ENCODE peak calls at places on chromosomes 7 and 10, in five cellular contexts. D is fibroblast of mammary gland, S is hepatocyte, J is thoracic aorta, Y is Panc1. K is an unnamed sample.

GRCh38 chr7:97971120-97971989 is 18.6 kb downstream of the OCM2 start:
- DNase-seq in S (peak; percentile 29), D (peak; percentile 37), J (no peak), Y (no peak), K (peak; percentile 10)

GRCh38 chr10:126430512-126430911 is 42.2 kb upstream of the ADAM12 start:
- DNase-seq in Y (no peak), D (no peak), J (no peak), S (no peak), K (no peak)

GRCh38 chr7:86932038-86932512 is 127.4 kb downstream of the ELAPOR2 start:
- DNase-seq in J (no peak), Y (no peak), D (peak; percentile 97), S (no peak), K (peak; percentile 89)

GRCh38 chr7:116139807-116140206 is 70.5 kb upstream of the TES start:
- DNase-seq in D (no peak), S (no peak), Y (no peak), J (no peak), K (peak; percentile 33)

GRCh38 chr10:102368072-102368471 is 27.4 kb upstream of the NFKB2 start:
- DNase-seq in S (no peak), Y (no peak), J (no peak), D (no peak), K (no peak)

GRCh38 chr10:89332092-89332633 is 4.4 kb downstream of the IFIT3 start:
- DNase-seq in S (peak; percentile 56), D (peak; percentile 76), Y (no peak), J (no peak), K (peak; percentile 54)

GRCh38 chr7:143299346-143299745 is 11.2 kb downstream of the CASP2 start:
- DNase-seq in D (peak; percentile 49), S (no peak), Y (no peak), J (no peak), K (peak; percentile 64)

GRCh38 chr7:25712500-25712899 is 439.5 kb upstream of the NFE2L3 start:
- DNase-seq in J (no peak), D (no peak), Y (no peak), S (no peak), K (no peak)

GRCh38 chr7:76397409-76398183 is 11.9 kb downstream of the SSC4D start:
- DNase-seq in D (peak; percentile 65), S (no peak), J (peak; percentile 32), Y (no peak), K (no peak)

GRCh38 chr10:124697837-124698559 is 46.2 kb downstream of the FAM53B start:
- DNase-seq in S (no peak), J (no peak), Y (no peak), D (no peak), K (peak; percentile 43)

GRCh38 chr10:26269754-26270153 is 53.2 kb downstream of the GAD2 start:
- DNase-seq in Y (peak; percentile 13), S (peak; percentile 68), D (peak; percentile 33), J (no peak), K (no peak)

GRCh38 chr10:35564276-35564982 is 40.7 kb upstream of the GJD4 start:
- DNase-seq in D (peak; percentile 58), Y (no peak), J (no peak), S (no peak), K (peak; percentile 50)

GRCh38 chr7:87344446-87344845 is 1.0 kb upstream of the CROT start:
- DNase-seq in D (no peak), Y (no peak), J (no peak), S (no peak), K (peak; percentile 9)

GRCh38 chr7:155973451-155973997 is 161.3 kb upstream of the SHH start:
- DNase-seq in S (no peak), Y (no peak), J (no peak), D (no peak), K (no peak)

GRCh38 chr10:110765513-110766375 is 106.0 kb upstream of the PDCD4 start:
- DNase-seq in D (peak; percentile 47), S (no peak), Y (peak; percentile 8), J (no peak), K (peak; percentile 19)

GRCh38 chr7:123209786-123210185 is 10.0 kb upstream of the SLC13A1 start:
- DNase-seq in D (no peak), S (peak; percentile 68), J (no peak), Y (no peak), K (no peak)

GRCh38 chr7:120996333-120996982 is 7.9 kb downstream of the CPED1 start:
- DNase-seq in S (peak; percentile 63), D (peak; percentile 92), Y (no peak), J (peak; percentile 41), K (peak; percentile 89)

GRCh38 chr7:21426958-21427860 is 674 bp upstream of the SP4 start:
- DNase-seq in Y (peak; percentile 88), J (peak; percentile 94), S (peak; percentile 99), D (peak; percentile 96), K (peak; percentile 99)
- TF ChIP-seq CTCF in Y (no peak), J (no peak), S (no peak), D (no peak), K (no peak)

GRCh38 chr7:158976849-158977593 is 120.7 kb downstream of the DYNC2I1 start:
- DNase-seq in D (peak; percentile 68), S (peak; percentile 86), Y (peak; percentile 54), J (peak; percentile 62), K (peak; percentile 60)
- H3K4me3 ChIP-seq in D (peak overlapping the region; percentile 38), S (peak overlapping the region; percentile 25), Y (no peak overlapping the region), J (peak overlapping the region; percentile 68), K (peak overlapping the region; percentile 58)

GRCh38 chr10:43316516-43316915 is 49.7 kb upstream of the RASGEF1A start:
- DNase-seq in D (no peak), S (no peak), Y (no peak), J (no peak), K (no peak)

GRCh38 chr10:43317422-43317821 is 50.6 kb upstream of the RASGEF1A start:
- DNase-seq in Y (no peak), D (no peak), S (no peak), J (no peak), K (no peak)

GRCh38 chr10:43318456-43318855 is 51.6 kb upstream of the RASGEF1A start:
- DNase-seq in S (no peak), D (no peak), J (no peak), Y (no peak), K (no peak)

GRCh38 chr10:43315535-43316245 is 48.8 kb upstream of the RASGEF1A start:
- DNase-seq in Y (no peak), D (no peak), J (no peak), S (peak; percentile 77), K (no peak)

GRCh38 chr10:43316988-43317387 is 50.1 kb upstream of the RASGEF1A start:
- DNase-seq in Y (no peak), S (no peak), D (no peak), J (no peak), K (no peak)
- TF ChIP-seq CTCF in Y (no peak), S (no peak), D (no peak), J (no peak), K (no peak)

DNA sequence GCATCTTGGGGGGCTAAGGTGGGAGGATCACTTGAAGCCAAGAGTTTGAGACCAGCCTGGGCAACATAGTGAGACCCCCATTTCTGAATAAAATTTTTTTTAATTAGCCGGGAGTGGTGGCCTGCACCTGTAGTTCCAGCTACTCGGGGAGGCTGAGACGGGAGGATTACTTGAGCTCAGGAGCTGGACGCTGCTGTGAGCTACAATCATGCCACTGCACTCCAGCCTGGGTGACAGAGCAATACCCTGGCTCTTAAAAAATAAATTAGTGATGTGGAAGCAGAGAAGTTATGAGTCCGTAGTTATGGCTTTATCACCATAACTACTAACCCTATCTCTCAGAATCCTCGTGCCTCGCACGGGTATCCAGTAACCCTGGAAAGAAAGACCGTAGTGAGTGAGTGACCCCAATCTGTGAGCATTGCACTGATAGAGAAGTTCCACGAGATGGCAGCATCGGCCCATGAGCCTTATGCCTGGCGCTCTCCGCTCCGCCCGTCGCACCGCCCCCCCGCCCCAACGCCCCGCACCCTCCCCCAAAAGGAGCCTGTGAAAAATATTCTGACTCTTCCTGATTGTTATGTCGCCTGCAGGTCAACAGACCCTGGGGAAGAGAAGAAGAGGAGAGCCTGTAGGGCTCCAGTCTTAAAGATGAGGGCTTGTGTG is 4.9 kb upstream of the SLC29A3 start:
- DNase-seq in D (peak; percentile 47), J (no peak), S (peak; percentile 81), Y (peak; percentile 43), K (peak; percentile 78)
- H3K4me3 ChIP-seq in D (no peak overlapping the region), J (no peak overlapping the region), S (no peak overlapping the region), Y (peak overlapping the region; percentile 23), K (peak overlapping the region; percentile 36)

DNA sequence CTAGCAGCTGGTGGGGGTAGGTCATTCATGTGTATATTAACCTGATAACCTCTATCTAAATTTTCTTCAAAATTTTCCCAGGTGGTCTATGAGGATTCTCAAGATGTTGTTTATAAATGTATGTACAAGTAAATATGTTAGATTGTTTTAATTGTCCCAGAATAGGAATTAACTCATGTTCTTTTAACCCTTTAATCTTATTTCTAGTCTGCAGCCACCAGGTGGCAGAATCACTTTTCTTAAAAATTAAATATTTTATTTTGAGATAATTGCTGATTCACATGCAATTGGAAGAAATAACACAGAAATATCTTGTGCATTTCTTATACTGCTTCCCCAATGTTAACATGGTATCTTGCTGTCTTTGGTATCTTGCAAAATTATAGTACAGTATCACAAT is 589.5 kb downstream of the ARL4A start:
- DNase-seq in J (no peak), D (no peak), S (no peak), Y (no peak), K (peak; percentile 29)
- TF ChIP-seq CTCF in J (no peak), D (peak; percentile 48), S (peak; percentile 55), Y (peak; percentile 70), K (peak; percentile 16)

GRCh38 chr7:101891124-101891523 is 73.7 kb downstream of the CUX1 start:
- DNase-seq in D (no peak), Y (no peak), J (no peak), S (no peak), K (no peak)

GRCh38 chr7:101896312-101896711 is 78.9 kb downstream of the CUX1 start:
- DNase-seq in J (no peak), D (no peak), Y (no peak), S (no peak), K (no peak)

GRCh38 chr7:101893326-101894085 is 76.1 kb downstream of the CUX1 start:
- DNase-seq in S (no peak), Y (no peak), J (no peak), D (no peak), K (no peak)

GRCh38 chr7:101890666-101891065 is 73.2 kb downstream of the CUX1 start:
- DNase-seq in Y (no peak), J (no peak), D (no peak), S (no peak), K (no peak)

DNA sequence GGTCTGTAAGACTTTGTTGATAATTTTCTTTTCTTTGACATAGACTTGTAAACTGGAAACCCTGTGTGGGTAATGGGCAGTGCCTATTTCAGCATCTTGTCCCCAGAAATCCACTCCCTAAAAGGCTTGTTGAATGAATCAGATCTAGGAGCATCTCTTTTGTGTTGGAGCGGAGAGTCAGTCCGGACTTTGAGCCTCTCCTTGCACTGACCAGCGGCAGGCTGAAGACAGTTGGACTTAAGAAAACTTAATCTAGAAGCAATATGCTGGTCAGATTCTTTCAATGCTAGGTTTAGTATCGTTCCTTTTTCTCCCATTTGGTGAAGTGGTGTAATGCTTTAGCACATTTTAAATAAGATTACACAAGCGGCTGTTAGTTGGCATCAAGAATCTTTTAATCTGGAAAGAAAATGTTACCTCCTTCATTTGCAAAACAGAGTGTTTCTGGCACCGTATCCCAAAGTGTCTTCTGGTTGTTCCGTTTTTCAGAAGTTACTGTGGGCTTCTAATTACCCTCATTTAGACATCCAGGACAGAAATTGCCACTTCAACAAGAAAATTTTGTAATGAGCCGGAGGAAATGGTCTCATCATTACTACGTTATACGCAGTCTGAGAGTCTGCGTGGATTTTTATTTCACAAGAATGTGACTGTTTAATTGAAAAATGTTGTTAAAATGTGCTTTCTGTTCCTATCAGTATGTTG is 74.7 kb downstream of the CUX1 start:
- DNase-seq in S (no peak), Y (no peak), J (no peak), D (no peak), K (peak; percentile 82)
- H3K4me3 ChIP-seq in S (no peak overlapping the region), Y (no peak overlapping the region), J (peak overlapping the region; percentile 26), D (no peak overlapping the region), K (peak overlapping the region; percentile 15)

K was measured in foreskin fibroblast.